ENCODE peak calls at places on chromosomes 6 and 20, in nine cellular contexts. V, K, X, D, Z, U, E, R and O are unnamed samples.

GRCh38 chr20:58776109-58776508 is 74.6 kb downstream of the GNAS-AS1 start:
- DNase-seq in V (no peak), K (no peak), X (no peak), D (no peak), Z (no peak), U (no peak), E (no peak), R (no peak), O (no peak)

GRCh38 chr20:53872081-53872541 is 198.3 kb downstream of the BCAS1 start:
- DNase-seq in V (no peak), K (no peak), X (no peak), D (no peak), Z (no peak), U (no peak), E (no peak), R (no peak), O (no peak)

GRCh38 chr20:58721951-58722371 is 29.4 kb downstream of the NPEPL1 start:
- DNase-seq in V (peak; percentile 42), K (no peak), X (peak; percentile 25), D (no peak), Z (no peak), U (peak; percentile 7), E (no peak), R (no peak), O (no peak)

GRCh38 chr20:39876974-39877615 is 811.9 kb downstream of the MAFB start:
- DNase-seq in V (no peak), K (peak; percentile 85), X (no peak), D (peak; percentile 27), Z (no peak), U (no peak), E (no peak), R (no peak), O (no peak)

GRCh38 chr20:62331347-62331746 is 28.6 kb downstream of the ADRM1 start:
- DNase-seq in V (no peak), K (no peak), X (no peak), D (no peak), Z (no peak), U (no peak), E (no peak), R (no peak), O (no peak)

GRCh38 chr6:81847866-81848265 is 95.4 kb upstream of the TENT5A start:
- DNase-seq in V (no peak), K (no peak), X (no peak), D (no peak), Z (no peak), U (no peak), E (no peak), R (no peak), O (no peak)

GRCh38 chr6:19354181-19354580 is 483.0 kb upstream of the ID4 start:
- DNase-seq in V (no peak), K (no peak), X (no peak), D (no peak), Z (no peak), U (no peak), E (no peak), R (no peak), O (no peak)

GRCh38 chr20:8464368-8464767 is 332.3 kb downstream of the PLCB1 start:
- DNase-seq in V (no peak), K (no peak), X (peak; percentile 48), D (peak; percentile 19), Z (no peak), U (no peak), E (no peak), R (no peak), O (no peak)

GRCh38 chr20:18019068-18019467 is 38.6 kb downstream of the OVOL2 start:
- DNase-seq in V (no peak), K (no peak), X (no peak), D (peak; percentile 28), Z (no peak), U (peak; percentile 56), E (no peak), R (no peak), O (no peak)

GRCh38 chr6:9745966-9746365 is 668.9 kb downstream of the TFAP2A start:
- DNase-seq in V (no peak), K (no peak), X (no peak), D (peak; percentile 51), Z (no peak), U (no peak), E (no peak), R (no peak), O (peak; percentile 17)

GRCh38 chr6:28633445-28634215 is 107.9 kb downstream of the GPX5 start:
- DNase-seq in V (no peak), K (no peak), X (no peak), D (no peak), Z (no peak), U (no peak), E (no peak), R (no peak), O (peak; percentile 69)

GRCh38 chr20:45316150-45317080 is 8.3 kb upstream of the MATN4 start:
- DNase-seq in V (no peak), K (no peak), X (no peak), D (no peak), Z (no peak), U (no peak), E (no peak), R (no peak), O (no peak)

GRCh38 chr20:59123011-59123676 is 40.5 kb upstream of the ZNF831 start:
- DNase-seq in V (no peak), K (no peak), X (no peak), D (no peak), Z (peak; percentile 39), U (no peak), E (no peak), R (no peak), O (no peak)

GRCh38 chr20:1263853-1264252 is 2.2 kb upstream of the SNPH start:
- DNase-seq in V (no peak), K (no peak), X (no peak), D (peak; percentile 16), Z (no peak), U (no peak), E (no peak), R (no peak), O (no peak)

GRCh38 chr20:44198872-44199271 is 11.7 kb downstream of the OSER1 start:
- DNase-seq in V (no peak), K (no peak), X (no peak), D (no peak), Z (no peak), U (no peak), E (no peak), R (no peak), O (no peak)

GRCh38 chr6:8023638-8024037 is 40.6 kb downstream of the BLOC1S5 start:
- DNase-seq in V (no peak), K (no peak), X (no peak), D (no peak), Z (no peak), U (no peak), E (no peak), R (no peak), O (no peak)

GRCh38 chr6:143896096-143896880 is 32.0 kb downstream of the ZC2HC1B start:
- DNase-seq in V (no peak), K (no peak), X (peak; percentile 50), D (peak; percentile 65), Z (no peak), U (no peak), E (no peak), R (no peak), O (peak; percentile 25)

GRCh38 chr6:111450087-111450486 is 32.9 kb downstream of the REV3L start:
- DNase-seq in V (no peak), K (no peak), X (no peak), D (no peak), Z (no peak), U (no peak), E (no peak), R (no peak), O (no peak)